ENCODE peak calls at places on chromosomes 4 and X, in ten cellular contexts. T is ELR, S is iris pigment epithelial cell, Z is MCF 10A, Q is mammary epithelial cell, H is RPMI7951, U is posterior cingulate gyrus, Y is kidney tubule cell, A is HFF-Myc, N is H9. M is an unnamed sample.

GRCh38 chr4:153564630-153565525 is 98.7 kb downstream of the TMEM131L start:
- DNase-seq in T (peak; percentile 9), S (peak; percentile 43), Z (peak; percentile 13), Q (no peak), H (peak; percentile 39), U (peak; percentile 20), Y (peak; percentile 76), A (no peak), N (no peak), M (no peak)

GRCh38 chr4:108166038-108166437 is 2.7 kb downstream of the LEF1 start:
- DNase-seq in T (no peak), S (no peak), Z (no peak), Q (no peak), H (no peak), U (no peak), Y (no peak), A (no peak), N (no peak), M (no peak)

GRCh38 chr4:123709336-123709735 is 312.7 kb downstream of the SPRY1 start:
- DNase-seq in T (no peak), S (no peak), Z (no peak), Q (no peak), H (no peak), U (no peak), Y (no peak), A (no peak), N (no peak), M (no peak)

GRCh38 chr4:140448830-140449229 is 21.4 kb upstream of the CLGN start:
- DNase-seq in T (no peak), S (peak; percentile 6), Z (peak; percentile 51), Q (no peak), H (no peak), U (no peak), Y (no peak), A (no peak), N (no peak), M (no peak)

GRCh38 chrX:112147206-112147605 is 64.6 kb upstream of the TRPC5 start:
- DNase-seq in T (peak; percentile 3), S (peak; percentile 0), Z (peak; percentile 49), Q (no peak), H (peak; percentile 0), U (peak; percentile 12), Y (peak; percentile 17), A (no peak), N (peak; percentile 50), M (no peak)

GRCh38 chr4:23945521-23946017 is 55.7 kb upstream of the PPARGC1A start:
- DNase-seq in T (peak; percentile 86), S (peak; percentile 51), Z (peak; percentile 65), Q (peak; percentile 81), H (peak; percentile 87), U (no peak), Y (peak; percentile 88), A (peak; percentile 37), N (no peak), M (no peak)

GRCh38 chr4:26459054-26459755 is 31.1 kb downstream of the CCKAR start:
- DNase-seq in T (peak; percentile 70), S (peak; percentile 80), Z (peak; percentile 65), Q (peak; percentile 44), H (peak; percentile 61), U (no peak), Y (peak; percentile 83), A (peak; percentile 51), N (no peak), M (peak; percentile 65)

GRCh38 chr4:52869196-52869595 is 7.1 kb downstream of the RASL11B start:
- DNase-seq in T (no peak), S (peak; percentile 31), Z (no peak), Q (no peak), H (no peak), U (peak; percentile 72), Y (no peak), A (peak; percentile 36), N (no peak), M (no peak)

GRCh38 chrX:73822775-73823174 is 259.8 kb downstream of the CHIC1 start:
- DNase-seq in T (no peak), S (no peak), Z (no peak), Q (no peak), H (no peak), U (no peak), Y (no peak), A (no peak), N (no peak), M (no peak)

GRCh38 chr4:3470244-3471097 is 7.4 kb downstream of the DOK7 start:
- DNase-seq in T (peak; percentile 24), S (peak; percentile 58), Z (peak; percentile 79), Q (no peak), H (no peak), U (no peak), Y (no peak), A (peak; percentile 19), N (no peak), M (no peak)

GRCh38 chr4:140738111-140738510 is 18.1 kb downstream of the TBC1D9 start:
- DNase-seq in T (no peak), S (no peak), Z (no peak), Q (no peak), H (no peak), U (no peak), Y (no peak), A (no peak), N (no peak), M (no peak)

GRCh38 chr4:5988086-5988845 is 30.0 kb downstream of the C4orf50 start:
- DNase-seq in T (no peak), S (no peak), Z (no peak), Q (no peak), H (peak; percentile 25), U (no peak), Y (no peak), A (no peak), N (peak; percentile 24), M (no peak)

GRCh38 chrX:4762196-4762595 is 1048.7 kb upstream of the PRKX start:
- DNase-seq in T (no peak), S (no peak), Z (no peak), Q (no peak), H (peak; percentile 59), U (no peak), Y (no peak), A (no peak), N (no peak), M (no peak)

GRCh38 chrX:83416273-83416672 is 91.8 kb upstream of the POU3F4 start:
- DNase-seq in T (peak; percentile 0), S (peak; percentile 12), Z (peak; percentile 51), Q (no peak), H (no peak), U (no peak), Y (peak; percentile 33), A (no peak), N (no peak), M (no peak)

GRCh38 chr4:70365479-70365878 is 4.9 kb downstream of the SMR3A start:
- DNase-seq in T (peak; percentile 13), S (peak; percentile 4), Z (peak; percentile 68), Q (peak; percentile 49), H (no peak), U (no peak), Y (peak; percentile 47), A (no peak), N (no peak), M (no peak)

GRCh38 chr4:157655101-157655818 is 434.7 kb downstream of the GRIA2 start:
- DNase-seq in T (no peak), S (no peak), Z (no peak), Q (no peak), H (no peak), U (no peak), Y (no peak), A (no peak), N (no peak), M (no peak)

GRCh38 chrX:64204701-64205440 is 637 bp downstream of the AMER1 start:
- DNase-seq in T (peak; percentile 29), S (peak; percentile 21), Z (peak; percentile 34), Q (peak; percentile 25), H (peak; percentile 54), U (peak; percentile 41), Y (peak; percentile 9), A (no peak), N (peak; percentile 36), M (no peak)

GRCh38 chrX:10137516-10137915 is 19.3 kb upstream of the CLCN4 start:
- DNase-seq in T (no peak), S (no peak), Z (no peak), Q (no peak), H (no peak), U (no peak), Y (no peak), A (no peak), N (no peak), M (no peak)

GRCh38 chr4:133865606-133866327 is 335.8 kb downstream of the PABPC4L start:
- DNase-seq in T (peak; percentile 97), S (peak; percentile 99), Z (peak; percentile 74), Q (peak; percentile 74), H (peak; percentile 82), U (no peak), Y (peak; percentile 94), A (peak; percentile 72), N (no peak), M (no peak)

GRCh38 chrX:152926923-152927322 is 29.1 kb downstream of the ZNF185 start:
- DNase-seq in T (no peak), S (no peak), Z (no peak), Q (no peak), H (no peak), U (peak; percentile 28), Y (no peak), A (no peak), N (no peak), M (no peak)

GRCh38 chrX:103124284-103124683 is 31.3 kb upstream of the NXF3 start:
- DNase-seq in T (no peak), S (no peak), Z (no peak), Q (no peak), H (no peak), U (no peak), Y (no peak), A (no peak), N (no peak), M (no peak)

GRCh38 chrX:1466971-1467561 is 14.4 kb upstream of the ASMTL start:
- DNase-seq in T (no peak), S (no peak), Z (no peak), Q (no peak), H (no peak), U (no peak), Y (peak; percentile 9), A (no peak), N (peak; percentile 28), M (no peak)

GRCh38 chrX:41561045-41561444 is 113.9 kb downstream of the NYX start:
- DNase-seq in T (peak; percentile 79), S (peak; percentile 92), Z (peak; percentile 50), Q (peak; percentile 77), H (peak; percentile 85), U (no peak), Y (peak; percentile 68), A (peak; percentile 52), N (no peak), M (no peak)

GRCh38 chr4:54663181-54663580 is 5.4 kb downstream of the KIT start:
- DNase-seq in T (no peak), S (no peak), Z (no peak), Q (no peak), H (no peak), U (no peak), Y (no peak), A (no peak), N (no peak), M (no peak)

GRCh38 chr4:147407261-147408045 is 73.4 kb upstream of the EDNRA start:
- DNase-seq in T (peak; percentile 8), S (peak; percentile 75), Z (no peak), Q (no peak), H (no peak), U (no peak), Y (no peak), A (no peak), N (peak; percentile 63), M (no peak)

GRCh38 chrX:1463581-1464281 is 11.0 kb upstream of the ASMTL start:
- DNase-seq in T (no peak), S (no peak), Z (no peak), Q (no peak), H (no peak), U (no peak), Y (no peak), A (no peak), N (peak; percentile 22), M (no peak)

GRCh38 chr4:3644849-3645627 is 112.8 kb upstream of the LRPAP1 start:
- DNase-seq in T (peak; percentile 57), S (no peak), Z (peak; percentile 33), Q (no peak), H (peak; percentile 65), U (no peak), Y (no peak), A (no peak), N (no peak), M (no peak)

GRCh38 chrX:110914281-110914680 is 118.7 kb upstream of the CHRDL1 start:
- DNase-seq in T (no peak), S (no peak), Z (no peak), Q (no peak), H (peak; percentile 53), U (no peak), Y (no peak), A (no peak), N (no peak), M (no peak)

M was measured in HuH-7.5.